ENCODE peak calls at places on chromosomes 12 and 14, in seven cellular contexts. One of them, this sample, is unnamed.
A peak's percentile ranks its signal among the peaks of the same experiment; 100 is the strongest.

GRCh38 chr12:113128802-113129663 is 6.5 kb downstream of the RASAL1 start:
- DNase-seq in foreskin fibroblast: no peak
- DNase-seq in SK-N-SH: peak; percentile 19
- DNase-seq in cardiac fibroblast: no peak
- DNase-seq in body of pancreas: no peak
- DNase-seq in uterus: no peak
- DNase-seq in dorsolateral prefrontal cortex: no peak
- DNase-seq in this sample: no peak

GRCh38 chr12:93526786-93527428 is 45.6 kb upstream of the SOCS2 start:
- DNase-seq in foreskin fibroblast: peak; percentile 84
- DNase-seq in uterus: no peak
- DNase-seq in dorsolateral prefrontal cortex: no peak
- DNase-seq in cardiac fibroblast: peak; percentile 95
- DNase-seq in SK-N-SH: no peak
- DNase-seq in body of pancreas: no peak
- DNase-seq in this sample: no peak

GRCh38 chr12:60035835-60036234 is 440.0 kb downstream of the SLC16A7 start:
- DNase-seq in uterus: no peak
- DNase-seq in SK-N-SH: no peak
- DNase-seq in cardiac fibroblast: peak; percentile 35
- DNase-seq in body of pancreas: no peak
- DNase-seq in foreskin fibroblast: peak; percentile 43
- DNase-seq in dorsolateral prefrontal cortex: no peak
- DNase-seq in this sample: no peak

GRCh38 chr12:8698132-8698829 is 490 bp downstream of the RIMKLB start:
- DNase-seq in SK-N-SH: peak; percentile 86
- DNase-seq in cardiac fibroblast: peak; percentile 44
- DNase-seq in foreskin fibroblast: peak; percentile 36
- DNase-seq in body of pancreas: peak; percentile 43
- DNase-seq in dorsolateral prefrontal cortex: peak; percentile 55
- DNase-seq in uterus: peak; percentile 64
- DNase-seq in this sample: no peak

GRCh38 chr12:24864796-24865125 is 84.1 kb downstream of the BCAT1 start:
- DNase-seq in dorsolateral prefrontal cortex: no peak
- DNase-seq in SK-N-SH: peak; percentile 8
- DNase-seq in uterus: no peak
- DNase-seq in foreskin fibroblast: no peak
- DNase-seq in cardiac fibroblast: peak; percentile 46
- DNase-seq in body of pancreas: no peak
- DNase-seq in this sample: no peak

GRCh38 chr14:100078216-100078780 is 13.1 kb downstream of the EVL start:
- DNase-seq in body of pancreas: no peak
- DNase-seq in SK-N-SH: no peak
- DNase-seq in uterus: no peak
- DNase-seq in cardiac fibroblast: no peak
- DNase-seq in foreskin fibroblast: no peak
- DNase-seq in dorsolateral prefrontal cortex: no peak
- DNase-seq in this sample: no peak

GRCh38 chr14:93122820-93123219 is 7.1 kb upstream of the ITPK1 start:
- DNase-seq in uterus: no peak
- DNase-seq in SK-N-SH: no peak
- DNase-seq in foreskin fibroblast: no peak
- DNase-seq in cardiac fibroblast: no peak
- DNase-seq in body of pancreas: no peak
- DNase-seq in dorsolateral prefrontal cortex: no peak
- DNase-seq in this sample: no peak

GRCh38 chr14:57871487-57872080 is 5.7 kb upstream of the SLC35F4 start:
- DNase-seq in dorsolateral prefrontal cortex: no peak
- DNase-seq in cardiac fibroblast: peak; percentile 80
- DNase-seq in SK-N-SH: peak; percentile 28
- DNase-seq in body of pancreas: peak; percentile 21
- DNase-seq in foreskin fibroblast: peak; percentile 31
- DNase-seq in uterus: no peak
- DNase-seq in this sample: no peak

GRCh38 chr12:59020541-59020940 is 100.2 kb upstream of the LRIG3 start:
- DNase-seq in cardiac fibroblast: no peak
- DNase-seq in SK-N-SH: no peak
- DNase-seq in body of pancreas: no peak
- DNase-seq in foreskin fibroblast: no peak
- DNase-seq in dorsolateral prefrontal cortex: no peak
- DNase-seq in uterus: no peak
- DNase-seq in this sample: no peak

GRCh38 chr12:62113366-62114011 is 146.7 kb upstream of the USP15 start:
- DNase-seq in uterus: no peak
- DNase-seq in SK-N-SH: no peak
- DNase-seq in dorsolateral prefrontal cortex: no peak
- DNase-seq in body of pancreas: no peak
- DNase-seq in cardiac fibroblast: no peak
- DNase-seq in foreskin fibroblast: no peak
- DNase-seq in this sample: peak; percentile 47

GRCh38 chr12:112537710-112538396 is 119.1 kb downstream of the PTPN11 start:
- DNase-seq in SK-N-SH: peak; percentile 48
- DNase-seq in uterus: no peak
- DNase-seq in body of pancreas: no peak
- DNase-seq in cardiac fibroblast: peak; percentile 12
- DNase-seq in foreskin fibroblast: peak; percentile 10
- DNase-seq in dorsolateral prefrontal cortex: no peak
- DNase-seq in this sample: no peak

GRCh38 chr12:78470354-78471195 is 394.0 kb upstream of the SYT1 start:
- DNase-seq in body of pancreas: peak; percentile 20
- DNase-seq in SK-N-SH: peak; percentile 6
- DNase-seq in uterus: no peak
- DNase-seq in foreskin fibroblast: peak; percentile 35
- DNase-seq in dorsolateral prefrontal cortex: no peak
- DNase-seq in cardiac fibroblast: peak; percentile 68
- DNase-seq in this sample: no peak

GRCh38 chr12:93967454-93967853 is 180.9 kb upstream of the PLXNC1 start:
- DNase-seq in body of pancreas: no peak
- DNase-seq in cardiac fibroblast: no peak
- DNase-seq in SK-N-SH: no peak
- DNase-seq in foreskin fibroblast: no peak
- DNase-seq in uterus: no peak
- DNase-seq in dorsolateral prefrontal cortex: no peak
- DNase-seq in this sample: no peak

GRCh38 chr12:91951571-91951970 is 194.1 kb downstream of the BTG1 start:
- DNase-seq in cardiac fibroblast: peak; percentile 63
- DNase-seq in body of pancreas: no peak
- DNase-seq in foreskin fibroblast: no peak
- DNase-seq in dorsolateral prefrontal cortex: no peak
- DNase-seq in SK-N-SH: no peak
- DNase-seq in uterus: no peak
- DNase-seq in this sample: no peak

GRCh38 chr14:92729632-92730358 is 18.6 kb downstream of the LGMN start:
- DNase-seq in uterus: no peak
- DNase-seq in SK-N-SH: no peak
- DNase-seq in body of pancreas: no peak
- DNase-seq in foreskin fibroblast: peak; percentile 66
- DNase-seq in dorsolateral prefrontal cortex: no peak
- DNase-seq in cardiac fibroblast: peak; percentile 86
- DNase-seq in this sample: no peak

GRCh38 chr12:46523863-46524770 is 151.5 kb upstream of the SLC38A2 start:
- DNase-seq in dorsolateral prefrontal cortex: no peak
- DNase-seq in foreskin fibroblast: peak; percentile 97
- DNase-seq in body of pancreas: no peak
- DNase-seq in SK-N-SH: no peak
- DNase-seq in uterus: no peak
- DNase-seq in cardiac fibroblast: peak; percentile 99
- DNase-seq in this sample: no peak

GRCh38 chr12:14272954-14273910 is 92.2 kb upstream of the ATF7IP start:
- DNase-seq in foreskin fibroblast: no peak
- DNase-seq in SK-N-SH: no peak
- DNase-seq in uterus: no peak
- DNase-seq in dorsolateral prefrontal cortex: no peak
- DNase-seq in cardiac fibroblast: no peak
- DNase-seq in body of pancreas: peak; percentile 29
- DNase-seq in this sample: no peak

GRCh38 chr12:3755898-3756297 is 3.0 kb upstream of the CRACR2A start:
- DNase-seq in foreskin fibroblast: no peak
- DNase-seq in cardiac fibroblast: no peak
- DNase-seq in dorsolateral prefrontal cortex: no peak
- DNase-seq in uterus: no peak
- DNase-seq in SK-N-SH: no peak
- DNase-seq in body of pancreas: no peak
- DNase-seq in this sample: no peak

GRCh38 chr14:72962829-72963312 is 36.6 kb downstream of the DCAF4 start:
- DNase-seq in cardiac fibroblast: peak; percentile 92
- DNase-seq in dorsolateral prefrontal cortex: no peak
- DNase-seq in foreskin fibroblast: peak; percentile 84
- DNase-seq in SK-N-SH: no peak
- DNase-seq in uterus: no peak
- DNase-seq in body of pancreas: no peak
- DNase-seq in this sample: no peak

GRCh38 chr12:105287408-105287807 is 43.1 kb upstream of the C12orf75 start:
- DNase-seq in cardiac fibroblast: no peak
- DNase-seq in SK-N-SH: no peak
- DNase-seq in dorsolateral prefrontal cortex: no peak
- DNase-seq in foreskin fibroblast: no peak
- DNase-seq in body of pancreas: no peak
- DNase-seq in uterus: no peak
- DNase-seq in this sample: no peak

GRCh38 chr14:77203611-77204456 is 22.2 kb downstream of the TMEM63C start:
- DNase-seq in cardiac fibroblast: no peak
- DNase-seq in SK-N-SH: peak; percentile 70
- DNase-seq in foreskin fibroblast: no peak
- DNase-seq in dorsolateral prefrontal cortex: peak; percentile 54
- DNase-seq in uterus: no peak
- DNase-seq in body of pancreas: no peak
- DNase-seq in this sample: no peak

GRCh38 chr14:105528859-105529505 is 2.6 kb downstream of the TMEM121 start:
- DNase-seq in cardiac fibroblast: peak; percentile 6
- DNase-seq in body of pancreas: no peak
- DNase-seq in dorsolateral prefrontal cortex: no peak
- DNase-seq in SK-N-SH: no peak
- DNase-seq in uterus: no peak
- DNase-seq in foreskin fibroblast: no peak
- DNase-seq in this sample: peak; percentile 92

GRCh38 chr14:52801014-52801708 is 9.8 kb upstream of the GNPNAT1 start:
- DNase-seq in dorsolateral prefrontal cortex: no peak
- DNase-seq in uterus: no peak
- DNase-seq in cardiac fibroblast: peak; percentile 98
- DNase-seq in body of pancreas: no peak
- DNase-seq in foreskin fibroblast: peak; percentile 93
- DNase-seq in SK-N-SH: no peak
- DNase-seq in this sample: no peak

GRCh38 chr12:115046805-115047204 is 362.8 kb upstream of the TBX3 start:
- DNase-seq in foreskin fibroblast: no peak
- DNase-seq in body of pancreas: no peak
- DNase-seq in dorsolateral prefrontal cortex: no peak
- DNase-seq in uterus: no peak
- DNase-seq in SK-N-SH: no peak
- DNase-seq in cardiac fibroblast: no peak
- DNase-seq in this sample: no peak

GRCh38 chr12:109948382-109948781 is 47.8 kb downstream of the GIT2 start:
- DNase-seq in uterus: no peak
- DNase-seq in foreskin fibroblast: no peak
- DNase-seq in dorsolateral prefrontal cortex: no peak
- DNase-seq in cardiac fibroblast: no peak
- DNase-seq in SK-N-SH: no peak
- DNase-seq in body of pancreas: no peak
- DNase-seq in this sample: no peak

GRCh38 chr14:106657460-106657859 is 1131.1 kb downstream of the TMEM121 start:
- DNase-seq in cardiac fibroblast: no peak
- DNase-seq in SK-N-SH: peak; percentile 17
- DNase-seq in body of pancreas: peak; percentile 5
- DNase-seq in dorsolateral prefrontal cortex: no peak
- DNase-seq in uterus: no peak
- DNase-seq in foreskin fibroblast: no peak
- DNase-seq in this sample: no peak
- TF ChIP-seq CTCF in cardiac fibroblast: no peak
- TF ChIP-seq CTCF in SK-N-SH: peak; percentile 55
- TF ChIP-seq CTCF in body of pancreas: peak; percentile 8
- TF ChIP-seq CTCF in dorsolateral prefrontal cortex: no peak
- TF ChIP-seq CTCF in uterus: no peak
- TF ChIP-seq CTCF in foreskin fibroblast: no peak
- TF ChIP-seq CTCF in this sample: no peak

DNA sequence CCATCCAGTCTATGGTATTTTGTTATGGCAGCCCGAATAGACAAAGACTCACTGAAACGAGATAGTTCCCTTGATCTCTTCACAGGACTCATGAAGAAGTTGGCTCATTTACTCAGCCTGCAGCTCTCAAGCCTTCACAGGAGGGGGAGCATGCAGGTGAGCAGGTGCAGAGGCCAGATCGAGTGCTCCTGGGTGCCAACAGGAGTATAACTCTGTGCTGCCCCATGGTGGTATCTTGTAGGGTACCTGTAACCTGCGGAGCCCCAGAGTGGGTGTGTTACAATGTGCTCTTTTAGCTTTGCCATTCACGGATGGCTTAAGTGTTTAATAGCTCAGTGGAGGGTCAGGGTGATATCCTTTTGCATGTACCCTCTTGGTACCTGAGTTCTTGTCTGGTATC is 159.5 kb downstream of the METTL25 start:
- DNase-seq in uterus: no peak
- DNase-seq in dorsolateral prefrontal cortex: no peak
- DNase-seq in cardiac fibroblast: no peak
- DNase-seq in body of pancreas: no peak
- DNase-seq in foreskin fibroblast: no peak
- DNase-seq in SK-N-SH: no peak
- DNase-seq in this sample: no peak
- TF ChIP-seq CTCF in uterus: no peak
- TF ChIP-seq CTCF in dorsolateral prefrontal cortex: no peak
- TF ChIP-seq CTCF in cardiac fibroblast: no peak
- TF ChIP-seq CTCF in body of pancreas: no peak
- TF ChIP-seq CTCF in foreskin fibroblast: no peak
- TF ChIP-seq CTCF in SK-N-SH: no peak
- TF ChIP-seq CTCF in this sample: no peak

DNA sequence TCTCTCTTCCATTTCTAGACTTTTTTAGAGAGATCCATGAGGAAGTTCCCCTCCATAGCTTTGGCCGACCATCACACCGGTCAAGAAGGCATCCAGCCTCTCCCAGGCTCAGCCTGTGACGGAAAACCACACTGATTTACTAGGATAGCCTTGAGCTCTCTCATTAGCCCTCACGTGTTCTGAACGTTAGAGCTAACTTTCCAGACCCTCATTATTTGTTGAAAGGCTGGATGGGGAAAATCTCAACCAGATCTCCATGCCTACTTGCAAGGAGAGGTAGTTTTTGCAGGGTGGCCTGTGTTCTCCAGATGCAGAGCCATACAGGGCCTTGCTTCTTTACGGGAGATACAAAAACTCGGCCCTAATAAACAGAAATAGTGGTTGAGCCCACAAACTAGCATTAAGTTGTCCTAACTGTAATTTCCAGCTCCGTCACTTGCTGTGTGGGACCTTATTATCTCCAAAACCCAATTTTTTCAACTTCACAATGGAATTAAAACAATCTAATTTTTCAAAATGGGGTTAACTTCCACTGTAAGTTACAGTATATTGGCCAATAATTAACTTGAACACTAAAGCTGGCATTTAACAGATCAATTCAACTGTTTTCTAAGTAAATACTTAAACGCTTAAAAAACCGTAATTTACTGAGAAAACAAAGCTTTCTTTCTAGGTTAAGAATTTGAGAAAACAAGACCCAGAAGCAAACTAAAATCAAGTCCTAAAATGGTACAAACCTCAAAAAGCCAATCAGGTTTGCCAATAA is 65.3 kb downstream of the KLHL28 start:
- DNase-seq in uterus: no peak
- DNase-seq in cardiac fibroblast: no peak
- DNase-seq in body of pancreas: no peak
- DNase-seq in foreskin fibroblast: no peak
- DNase-seq in SK-N-SH: no peak
- DNase-seq in dorsolateral prefrontal cortex: no peak
- DNase-seq in this sample: no peak
- TF ChIP-seq CTCF in uterus: no peak
- TF ChIP-seq CTCF in cardiac fibroblast: no peak
- TF ChIP-seq CTCF in body of pancreas: no peak
- TF ChIP-seq CTCF in foreskin fibroblast: no peak
- TF ChIP-seq CTCF in SK-N-SH: no peak
- TF ChIP-seq CTCF in dorsolateral prefrontal cortex: no peak
- TF ChIP-seq CTCF in this sample: no peak

GRCh38 chr12:51823875-51824565 is 24.5 kb downstream of the FIGNL2 start:
- DNase-seq in dorsolateral prefrontal cortex: peak; percentile 45
- DNase-seq in body of pancreas: peak; percentile 74
- DNase-seq in foreskin fibroblast: peak; percentile 52
- DNase-seq in uterus: no peak
- DNase-seq in SK-N-SH: peak; percentile 66
- DNase-seq in cardiac fibroblast: peak; percentile 81
- DNase-seq in this sample: no peak
- TF ChIP-seq CTCF in dorsolateral prefrontal cortex: peak; percentile 65
- TF ChIP-seq CTCF in body of pancreas: peak; percentile 76
- TF ChIP-seq CTCF in foreskin fibroblast: peak; percentile 43
- TF ChIP-seq CTCF in uterus: no peak
- TF ChIP-seq CTCF in SK-N-SH: peak; percentile 70
- TF ChIP-seq CTCF in cardiac fibroblast: peak; percentile 72
- TF ChIP-seq CTCF in this sample: peak; percentile 84

This sample was measured in chondrocyte.